ENCODE peak calls at places on chromosomes 2 and 18, in ten cellular contexts. Y is CD4-positive, alpha-beta memory T cell; V is neuronal stem cell; Q is K562; E is ovary; R is GM23248; C is MM.1S; H is fibroblast of lung; O is stomach; X is GM12878. N is an unnamed sample.

GRCh38 chr2:150486539-150487484 is 655 bp downstream of the RND3 start:
- DNase-seq in O (peak; percentile 50), V (peak; percentile 47), H (peak; percentile 65), C (peak; percentile 44), X (no peak), R (peak; percentile 69), Y (no peak), E (peak; percentile 51), Q (no peak), N (peak; percentile 81)

GRCh38 chr2:74206180-74206688 is 7.8 kb downstream of the MTHFD2 start:
- DNase-seq in Y (peak; percentile 61), C (peak; percentile 85), H (peak; percentile 79), O (peak; percentile 39), E (no peak), Q (peak; percentile 75), X (peak; percentile 61), R (peak; percentile 70), V (no peak), N (peak; percentile 12)

GRCh38 chr18:33116376-33116775 is 324.1 kb downstream of the CCDC178 start:
- DNase-seq in H (peak; percentile 14), E (no peak), X (no peak), Q (no peak), V (no peak), R (no peak), O (peak; percentile 65), C (no peak), Y (no peak), N (no peak)

GRCh38 chr2:207229161-207229560 is 63.4 kb upstream of the KLF7 start:
- DNase-seq in Y (no peak), X (no peak), R (no peak), V (no peak), H (no peak), C (no peak), O (no peak), Q (no peak), E (no peak), N (no peak)

GRCh38 chr2:85309699-85310321 is 18.0 kb downstream of the TGOLN2 start:
- DNase-seq in V (no peak), C (peak; percentile 40), Y (no peak), E (peak; percentile 52), Q (no peak), O (no peak), H (no peak), X (no peak), R (no peak), N (no peak)

GRCh38 chr2:147560810-147561521 is 283.9 kb upstream of the ACVR2A start:
- DNase-seq in Q (no peak), O (no peak), Y (no peak), C (no peak), R (peak; percentile 48), H (peak; percentile 79), E (no peak), V (no peak), X (no peak), N (no peak)

GRCh38 chr2:86396304-86396785 is 44.8 kb upstream of the KDM3A start:
- DNase-seq in O (peak; percentile 55), Y (no peak), H (peak; percentile 19), Q (peak; percentile 65), C (peak; percentile 10), V (no peak), X (no peak), E (no peak), R (peak; percentile 50), N (no peak)

GRCh38 chr2:211259831-211260476 is 703.6 kb downstream of the CPS1 start:
- DNase-seq in V (no peak), R (no peak), C (no peak), E (no peak), Q (no peak), X (no peak), H (no peak), O (no peak), Y (no peak), N (no peak)

GRCh38 chr2:6917761-6918421 is 679 bp downstream of the RNF144A start:
- DNase-seq in H (no peak), E (peak; percentile 50), O (no peak), Q (no peak), V (peak; percentile 32), R (peak; percentile 26), X (no peak), Y (no peak), C (no peak), N (no peak)

GRCh38 chr2:6915399-6915798 is 1.8 kb upstream of the RNF144A start:
- DNase-seq in C (no peak), X (no peak), V (no peak), O (no peak), R (no peak), E (no peak), Y (no peak), Q (no peak), H (no peak), N (no peak)

GRCh38 chr2:6917071-6917760 is at the start of gene RNF144A:
- DNase-seq in E (peak; percentile 83), Q (peak; percentile 75), O (peak; percentile 64), H (peak; percentile 16), Y (peak; percentile 64), X (no peak), V (peak; percentile 69), C (peak; percentile 72), R (peak; percentile 82), N (no peak)

GRCh38 chr2:6916224-6916623 is 988 bp upstream of the RNF144A start:
- DNase-seq in V (no peak), O (no peak), E (no peak), R (no peak), X (no peak), C (no peak), H (no peak), Q (no peak), Y (no peak), N (no peak)

DNA sequence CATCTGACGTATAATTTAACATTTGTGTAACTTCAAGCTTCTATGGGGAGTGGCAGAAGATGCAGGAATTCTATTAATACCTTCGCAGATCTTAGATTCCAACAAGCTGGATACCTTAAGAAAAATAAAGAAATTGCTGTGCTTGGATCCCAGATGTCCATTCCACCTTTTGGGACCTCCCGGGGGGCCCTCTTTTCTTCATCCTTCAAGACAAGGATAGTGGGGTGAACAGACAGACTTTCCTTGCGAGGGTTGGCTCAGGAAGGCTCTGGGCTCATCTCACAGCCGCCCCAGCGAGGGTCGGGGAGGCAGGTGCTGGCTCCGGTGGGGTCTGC is 509 bp upstream of the RNF144A start:
- DNase-seq in R (no peak), X (no peak), O (no peak), Y (no peak), H (no peak), V (no peak), E (no peak), Q (no peak), C (no peak), N (no peak)
- H3K4me3 ChIP-seq in R (peak overlapping the region; percentile 76), X (no peak overlapping the region), O (peak overlapping the region; percentile 77), Y (no peak overlapping the region), H (no peak overlapping the region), V (peak overlapping the region; percentile 72), E (peak overlapping the region; percentile 24), Q (no peak overlapping the region), C (no peak overlapping the region), N (peak overlapping the region; percentile 82)

DNA sequence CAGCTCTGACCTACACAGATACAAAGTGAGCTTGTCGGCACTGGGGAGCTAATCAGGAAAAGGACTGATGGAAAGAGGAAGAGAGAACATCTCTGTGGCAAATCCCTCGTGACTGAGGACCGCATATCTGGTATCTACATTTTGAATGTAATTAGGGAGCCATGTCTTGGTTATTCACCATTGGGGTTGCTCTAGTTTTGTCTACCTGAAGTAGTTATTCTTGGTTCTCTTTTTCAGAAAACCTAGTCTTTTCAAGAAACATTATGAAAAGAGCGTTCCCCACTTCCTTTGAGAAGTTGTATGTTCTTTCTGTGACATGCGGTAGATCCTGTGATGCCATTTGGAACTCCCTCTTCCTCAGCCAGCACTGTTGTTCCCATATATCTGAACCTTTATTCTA is 104.4 kb downstream of the DOCK10 start:
- DNase-seq in X (peak; percentile 90), H (no peak), Q (no peak), V (no peak), R (no peak), O (no peak), Y (no peak), E (no peak), C (no peak), N (no peak)
- H3K27ac ChIP-seq in X (peak overlapping the region; percentile 88), H (no peak overlapping the region), Q (no peak overlapping the region), V (peak overlapping the region; percentile 59), R (no peak overlapping the region), O (no peak overlapping the region), Y (peak overlapping the region; percentile 44), E (no peak overlapping the region), C (peak overlapping the region; percentile 24), N (no peak overlapping the region)

GRCh38 chr2:120722603-120723421 is 12.9 kb upstream of the GLI2 start:
- DNase-seq in R (peak; percentile 75), H (peak; percentile 65), Y (no peak), C (no peak), V (no peak), Q (no peak), X (no peak), E (no peak), O (peak; percentile 14), N (no peak)
- H3K4me3 ChIP-seq in R (peak overlapping the region; percentile 19), H (no peak overlapping the region), Y (no peak overlapping the region), C (no peak overlapping the region), V (no peak overlapping the region), Q (no peak overlapping the region), X (no peak overlapping the region), E (no peak overlapping the region), O (no peak overlapping the region), N (no peak overlapping the region)

GRCh38 chr18:23943104-23943503 is 71.5 kb upstream of the TTC39C start:
- DNase-seq in H (no peak), E (no peak), Y (no peak), O (no peak), X (peak; percentile 68), Q (no peak), C (peak; percentile 83), R (no peak), V (no peak), N (no peak)

GRCh38 chr18:23939896-23940295 is 74.7 kb upstream of the TTC39C start:
- DNase-seq in H (no peak), X (no peak), R (no peak), Y (no peak), C (no peak), Q (no peak), V (no peak), O (no peak), E (no peak), N (no peak)

GRCh38 chr18:23945416-23946079 is 69.0 kb upstream of the TTC39C start:
- DNase-seq in V (no peak), Y (no peak), R (no peak), E (no peak), Q (no peak), H (no peak), X (no peak), O (no peak), C (no peak), N (no peak)

GRCh38 chr18:23939366-23939765 is 75.2 kb upstream of the TTC39C start:
- DNase-seq in X (no peak), Q (no peak), O (no peak), Y (no peak), V (no peak), E (no peak), R (no peak), C (no peak), H (no peak), N (no peak)

DNA sequence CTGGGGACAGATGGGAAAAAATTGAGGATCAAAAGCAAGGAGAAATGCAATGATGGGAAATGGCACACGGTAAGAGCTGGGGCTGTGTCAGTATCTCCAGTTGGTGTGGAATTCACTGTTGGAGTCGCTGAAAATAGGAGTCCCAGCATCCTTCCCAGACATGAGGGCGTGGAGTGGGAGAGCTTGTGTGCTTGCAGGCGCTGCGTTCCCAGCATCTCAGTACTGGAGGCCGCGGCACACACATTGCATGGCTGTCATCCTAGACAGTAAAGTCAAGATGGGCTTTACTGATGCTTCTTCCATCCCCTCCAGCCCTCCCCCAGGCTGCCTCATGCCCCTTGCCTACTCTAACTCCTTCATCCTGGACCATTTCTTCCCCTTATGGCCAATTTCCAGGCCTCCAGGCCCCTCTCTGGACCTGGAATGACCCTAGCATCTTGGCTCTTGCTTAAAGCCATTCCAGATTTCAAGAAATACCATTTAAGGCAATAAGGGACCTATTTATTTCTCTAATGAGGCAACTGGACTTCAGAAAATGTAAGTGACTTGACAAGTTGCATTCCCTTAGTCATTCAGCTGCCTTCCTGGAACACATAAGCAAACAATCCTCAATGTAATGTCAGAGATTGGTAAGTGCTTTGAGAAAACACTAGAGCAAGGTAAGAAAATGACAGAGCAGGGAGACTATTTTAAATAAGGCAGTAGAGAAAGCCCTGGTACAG is 70.5 kb upstream of the TTC39C start:
- DNase-seq in H (peak; percentile 82), C (no peak), Y (no peak), Q (no peak), R (peak; percentile 59), X (no peak), E (no peak), V (no peak), O (no peak), N (no peak)
- H3K27ac ChIP-seq in H (no peak overlapping the region), C (no peak overlapping the region), Y (no peak overlapping the region), Q (no peak overlapping the region), R (no peak overlapping the region), X (no peak overlapping the region), E (no peak overlapping the region), V (no peak overlapping the region), O (no peak overlapping the region), N (no peak overlapping the region)